ENCODE peak calls at places on chromosome 7, in ten cellular contexts. One of them, this sample, is unnamed.

GRCh38 chr7:96331775-96332174 is 9.9 kb upstream of the SLC25A13 start:
- DNase-seq in GM20000: no peak
- DNase-seq in substantia nigra: no peak
- DNase-seq in stimulated activated CD4-positive, alpha-beta T cell treated with anti-CD3 and anti-CD28 coated beads, Interleukin-12 subunit alpha, Interleukin-12 subunit beta, amount 100 ng/mL, for 4 hours: no peak
- DNase-seq in GM13977: no peak
- DNase-seq in adipocyte: no peak
- DNase-seq in HEK293T: no peak
- DNase-seq in activated CD4-positive, alpha-beta memory T cell treated with anti-CD3 and anti-CD28 coated beads, Interleukin-2, amount 10 ng/mL, durations not matched to agents 7 days and 5 days: no peak
- DNase-seq in breast epithelium: no peak
- DNase-seq in RPMI8226: no peak
- DNase-seq in this sample: no peak

GRCh38 chr7:138963675-138964074 is 17.5 kb downstream of the KIAA1549 start:
- DNase-seq in GM20000: no peak
- DNase-seq in substantia nigra: no peak
- DNase-seq in stimulated activated CD4-positive, alpha-beta T cell treated with anti-CD3 and anti-CD28 coated beads, Interleukin-12 subunit alpha, Interleukin-12 subunit beta, amount 100 ng/mL, for 4 hours: no peak
- DNase-seq in GM13977: no peak
- DNase-seq in adipocyte: no peak
- DNase-seq in HEK293T: no peak
- DNase-seq in activated CD4-positive, alpha-beta memory T cell treated with anti-CD3 and anti-CD28 coated beads, Interleukin-2, amount 10 ng/mL, durations not matched to agents 7 days and 5 days: no peak
- DNase-seq in breast epithelium: no peak
- DNase-seq in RPMI8226: no peak
- DNase-seq in this sample: no peak

GRCh38 chr7:67589178-67589577 is 592.5 kb downstream of the TYW1 start:
- DNase-seq in GM20000: no peak
- DNase-seq in substantia nigra: no peak
- DNase-seq in stimulated activated CD4-positive, alpha-beta T cell treated with anti-CD3 and anti-CD28 coated beads, Interleukin-12 subunit alpha, Interleukin-12 subunit beta, amount 100 ng/mL, for 4 hours: no peak
- DNase-seq in GM13977: no peak
- DNase-seq in adipocyte: no peak
- DNase-seq in HEK293T: no peak
- DNase-seq in activated CD4-positive, alpha-beta memory T cell treated with anti-CD3 and anti-CD28 coated beads, Interleukin-2, amount 10 ng/mL, durations not matched to agents 7 days and 5 days: no peak
- DNase-seq in breast epithelium: no peak
- DNase-seq in RPMI8226: no peak
- DNase-seq in this sample: no peak

GRCh38 chr7:131861620-131862346 is 305.4 kb upstream of the PODXL start:
- DNase-seq in GM20000: no peak
- DNase-seq in substantia nigra: no peak
- DNase-seq in stimulated activated CD4-positive, alpha-beta T cell treated with anti-CD3 and anti-CD28 coated beads, Interleukin-12 subunit alpha, Interleukin-12 subunit beta, amount 100 ng/mL, for 4 hours: no peak
- DNase-seq in GM13977: no peak
- DNase-seq in adipocyte: peak
- DNase-seq in HEK293T: no peak
- DNase-seq in activated CD4-positive, alpha-beta memory T cell treated with anti-CD3 and anti-CD28 coated beads, Interleukin-2, amount 10 ng/mL, durations not matched to agents 7 days and 5 days: no peak
- DNase-seq in breast epithelium: no peak
- DNase-seq in RPMI8226: no peak
- DNase-seq in this sample: no peak

GRCh38 chr7:26035552-26035951 is 116.4 kb upstream of the NFE2L3 start:
- DNase-seq in GM20000: no peak
- DNase-seq in substantia nigra: no peak
- DNase-seq in stimulated activated CD4-positive, alpha-beta T cell treated with anti-CD3 and anti-CD28 coated beads, Interleukin-12 subunit alpha, Interleukin-12 subunit beta, amount 100 ng/mL, for 4 hours: no peak
- DNase-seq in GM13977: no peak
- DNase-seq in adipocyte: no peak
- DNase-seq in HEK293T: no peak
- DNase-seq in activated CD4-positive, alpha-beta memory T cell treated with anti-CD3 and anti-CD28 coated beads, Interleukin-2, amount 10 ng/mL, durations not matched to agents 7 days and 5 days: no peak
- DNase-seq in breast epithelium: no peak
- DNase-seq in RPMI8226: no peak
- DNase-seq in this sample: no peak

GRCh38 chr7:153832160-153832559 is 220.0 kb upstream of the DPP6 start:
- DNase-seq in GM20000: no peak
- DNase-seq in substantia nigra: no peak
- DNase-seq in stimulated activated CD4-positive, alpha-beta T cell treated with anti-CD3 and anti-CD28 coated beads, Interleukin-12 subunit alpha, Interleukin-12 subunit beta, amount 100 ng/mL, for 4 hours: no peak
- DNase-seq in GM13977: no peak
- DNase-seq in adipocyte: no peak
- DNase-seq in HEK293T: no peak
- DNase-seq in activated CD4-positive, alpha-beta memory T cell treated with anti-CD3 and anti-CD28 coated beads, Interleukin-2, amount 10 ng/mL, durations not matched to agents 7 days and 5 days: no peak
- DNase-seq in breast epithelium: no peak
- DNase-seq in RPMI8226: peak
- DNase-seq in this sample: no peak

GRCh38 chr7:69564454-69565417 is 33.5 kb upstream of the AUTS2 start:
- DNase-seq in GM20000: no peak
- DNase-seq in substantia nigra: peak
- DNase-seq in stimulated activated CD4-positive, alpha-beta T cell treated with anti-CD3 and anti-CD28 coated beads, Interleukin-12 subunit alpha, Interleukin-12 subunit beta, amount 100 ng/mL, for 4 hours: no peak
- DNase-seq in GM13977: peak
- DNase-seq in adipocyte: peak
- DNase-seq in HEK293T: peak
- DNase-seq in activated CD4-positive, alpha-beta memory T cell treated with anti-CD3 and anti-CD28 coated beads, Interleukin-2, amount 10 ng/mL, durations not matched to agents 7 days and 5 days: no peak
- DNase-seq in breast epithelium: no peak
- DNase-seq in RPMI8226: peak
- DNase-seq in this sample: no peak

GRCh38 chr7:134460000-134460399 is 1.1 kb upstream of the AKR1B1 start:
- DNase-seq in GM20000: no peak
- DNase-seq in substantia nigra: no peak
- DNase-seq in stimulated activated CD4-positive, alpha-beta T cell treated with anti-CD3 and anti-CD28 coated beads, Interleukin-12 subunit alpha, Interleukin-12 subunit beta, amount 100 ng/mL, for 4 hours: no peak
- DNase-seq in GM13977: no peak
- DNase-seq in adipocyte: no peak
- DNase-seq in HEK293T: no peak
- DNase-seq in activated CD4-positive, alpha-beta memory T cell treated with anti-CD3 and anti-CD28 coated beads, Interleukin-2, amount 10 ng/mL, durations not matched to agents 7 days and 5 days: no peak
- DNase-seq in breast epithelium: no peak
- DNase-seq in RPMI8226: no peak
- DNase-seq in this sample: no peak

GRCh38 chr7:26280723-26281122 is 10.9 kb upstream of the SNX10 start:
- DNase-seq in GM20000: no peak
- DNase-seq in substantia nigra: no peak
- DNase-seq in stimulated activated CD4-positive, alpha-beta T cell treated with anti-CD3 and anti-CD28 coated beads, Interleukin-12 subunit alpha, Interleukin-12 subunit beta, amount 100 ng/mL, for 4 hours: no peak
- DNase-seq in GM13977: no peak
- DNase-seq in adipocyte: no peak
- DNase-seq in HEK293T: no peak
- DNase-seq in activated CD4-positive, alpha-beta memory T cell treated with anti-CD3 and anti-CD28 coated beads, Interleukin-2, amount 10 ng/mL, durations not matched to agents 7 days and 5 days: no peak
- DNase-seq in breast epithelium: no peak
- DNase-seq in RPMI8226: no peak
- DNase-seq in this sample: no peak

GRCh38 chr7:16397497-16398210 is 23.7 kb downstream of the CRPPA start:
- DNase-seq in GM20000: no peak
- DNase-seq in substantia nigra: no peak
- DNase-seq in stimulated activated CD4-positive, alpha-beta T cell treated with anti-CD3 and anti-CD28 coated beads, Interleukin-12 subunit alpha, Interleukin-12 subunit beta, amount 100 ng/mL, for 4 hours: no peak
- DNase-seq in GM13977: no peak
- DNase-seq in adipocyte: no peak
- DNase-seq in HEK293T: no peak
- DNase-seq in activated CD4-positive, alpha-beta memory T cell treated with anti-CD3 and anti-CD28 coated beads, Interleukin-2, amount 10 ng/mL, durations not matched to agents 7 days and 5 days: no peak
- DNase-seq in breast epithelium: no peak
- DNase-seq in RPMI8226: no peak
- DNase-seq in this sample: no peak

GRCh38 chr7:22814261-22815208 is 8.1 kb downstream of the TOMM7 start:
- DNase-seq in GM20000: no peak
- DNase-seq in substantia nigra: no peak
- DNase-seq in stimulated activated CD4-positive, alpha-beta T cell treated with anti-CD3 and anti-CD28 coated beads, Interleukin-12 subunit alpha, Interleukin-12 subunit beta, amount 100 ng/mL, for 4 hours: no peak
- DNase-seq in GM13977: no peak
- DNase-seq in adipocyte: peak
- DNase-seq in HEK293T: no peak
- DNase-seq in activated CD4-positive, alpha-beta memory T cell treated with anti-CD3 and anti-CD28 coated beads, Interleukin-2, amount 10 ng/mL, durations not matched to agents 7 days and 5 days: no peak
- DNase-seq in breast epithelium: no peak
- DNase-seq in RPMI8226: no peak
- DNase-seq in this sample: no peak

GRCh38 chr7:64872809-64873500 is 30.1 kb upstream of the ZNF273 start:
- DNase-seq in GM20000: no peak
- DNase-seq in substantia nigra: no peak
- DNase-seq in stimulated activated CD4-positive, alpha-beta T cell treated with anti-CD3 and anti-CD28 coated beads, Interleukin-12 subunit alpha, Interleukin-12 subunit beta, amount 100 ng/mL, for 4 hours: no peak
- DNase-seq in GM13977: no peak
- DNase-seq in adipocyte: no peak
- DNase-seq in HEK293T: no peak
- DNase-seq in activated CD4-positive, alpha-beta memory T cell treated with anti-CD3 and anti-CD28 coated beads, Interleukin-2, amount 10 ng/mL, durations not matched to agents 7 days and 5 days: no peak
- DNase-seq in breast epithelium: no peak
- DNase-seq in RPMI8226: no peak
- DNase-seq in this sample: no peak